ENCODE peak calls at places on chromosomes 6 and 20, in seven cellular contexts. One of them, this sample, is unnamed.

GRCh38 chr20:32527447-32528055 is 57.6 kb downstream of the NOL4L start:
- DNase-seq in AG20443: no peak
- DNase-seq in stimulated activated effector memory CD8-positive, alpha-beta T cell treated with anti-CD3 and anti-CD28 coated beads, Interleukin-12 subunit alpha, Interleukin-12 subunit beta, amount 100 ng/mL, for 72 hours: no peak
- DNase-seq in T-helper 1 cell: no peak
- DNase-seq in activated CD4-positive, alpha-beta T cell treated with anti-CD3 and anti-CD28 coated beads, Interleukin-2, amount 50 U/mL, for 1 hour: no peak
- DNase-seq in KG1: no peak
- DNase-seq in head of caudate nucleus: peak
- DNase-seq in this sample: peak

GRCh38 chr6:148793721-148794120 is 46.9 kb downstream of the UST start:
- DNase-seq in AG20443: no peak
- DNase-seq in stimulated activated effector memory CD8-positive, alpha-beta T cell treated with anti-CD3 and anti-CD28 coated beads, Interleukin-12 subunit alpha, Interleukin-12 subunit beta, amount 100 ng/mL, for 72 hours: no peak
- DNase-seq in T-helper 1 cell: no peak
- DNase-seq in activated CD4-positive, alpha-beta T cell treated with anti-CD3 and anti-CD28 coated beads, Interleukin-2, amount 50 U/mL, for 1 hour: no peak
- DNase-seq in KG1: no peak
- DNase-seq in head of caudate nucleus: no peak
- DNase-seq in this sample: no peak

GRCh38 chr6:108876929-108877775 is 28.9 kb downstream of the ARMC2 start:
- DNase-seq in AG20443: peak
- DNase-seq in stimulated activated effector memory CD8-positive, alpha-beta T cell treated with anti-CD3 and anti-CD28 coated beads, Interleukin-12 subunit alpha, Interleukin-12 subunit beta, amount 100 ng/mL, for 72 hours: no peak
- DNase-seq in T-helper 1 cell: no peak
- DNase-seq in activated CD4-positive, alpha-beta T cell treated with anti-CD3 and anti-CD28 coated beads, Interleukin-2, amount 50 U/mL, for 1 hour: no peak
- DNase-seq in KG1: no peak
- DNase-seq in head of caudate nucleus: no peak
- DNase-seq in this sample: no peak

GRCh38 chr6:75436869-75437268 is 56.7 kb downstream of the FILIP1 start:
- DNase-seq in AG20443: peak
- DNase-seq in stimulated activated effector memory CD8-positive, alpha-beta T cell treated with anti-CD3 and anti-CD28 coated beads, Interleukin-12 subunit alpha, Interleukin-12 subunit beta, amount 100 ng/mL, for 72 hours: no peak
- DNase-seq in T-helper 1 cell: no peak
- DNase-seq in activated CD4-positive, alpha-beta T cell treated with anti-CD3 and anti-CD28 coated beads, Interleukin-2, amount 50 U/mL, for 1 hour: no peak
- DNase-seq in KG1: no peak
- DNase-seq in head of caudate nucleus: no peak
- DNase-seq in this sample: no peak

GRCh38 chr6:68273297-68273696 is 361.8 kb upstream of the ADGRB3 start:
- DNase-seq in AG20443: no peak
- DNase-seq in stimulated activated effector memory CD8-positive, alpha-beta T cell treated with anti-CD3 and anti-CD28 coated beads, Interleukin-12 subunit alpha, Interleukin-12 subunit beta, amount 100 ng/mL, for 72 hours: no peak
- DNase-seq in T-helper 1 cell: no peak
- DNase-seq in activated CD4-positive, alpha-beta T cell treated with anti-CD3 and anti-CD28 coated beads, Interleukin-2, amount 50 U/mL, for 1 hour: no peak
- DNase-seq in KG1: no peak
- DNase-seq in head of caudate nucleus: no peak
- DNase-seq in this sample: no peak

GRCh38 chr20:49278817-49279676 is 1.2 kb upstream of the ZNFX1 start:
- DNase-seq in AG20443: no peak
- DNase-seq in stimulated activated effector memory CD8-positive, alpha-beta T cell treated with anti-CD3 and anti-CD28 coated beads, Interleukin-12 subunit alpha, Interleukin-12 subunit beta, amount 100 ng/mL, for 72 hours: no peak
- DNase-seq in T-helper 1 cell: no peak
- DNase-seq in activated CD4-positive, alpha-beta T cell treated with anti-CD3 and anti-CD28 coated beads, Interleukin-2, amount 50 U/mL, for 1 hour: no peak
- DNase-seq in KG1: no peak
- DNase-seq in head of caudate nucleus: no peak
- DNase-seq in this sample: peak

GRCh38 chr20:47349365-47350180 is 6.9 kb downstream of the ZMYND8 start:
- DNase-seq in AG20443: no peak
- DNase-seq in stimulated activated effector memory CD8-positive, alpha-beta T cell treated with anti-CD3 and anti-CD28 coated beads, Interleukin-12 subunit alpha, Interleukin-12 subunit beta, amount 100 ng/mL, for 72 hours: no peak
- DNase-seq in T-helper 1 cell: no peak
- DNase-seq in activated CD4-positive, alpha-beta T cell treated with anti-CD3 and anti-CD28 coated beads, Interleukin-2, amount 50 U/mL, for 1 hour: no peak
- DNase-seq in KG1: no peak
- DNase-seq in head of caudate nucleus: no peak
- DNase-seq in this sample: no peak

GRCh38 chr6:151059612-151060095 is 180.1 kb upstream of the AKAP12 start:
- DNase-seq in AG20443: no peak
- DNase-seq in stimulated activated effector memory CD8-positive, alpha-beta T cell treated with anti-CD3 and anti-CD28 coated beads, Interleukin-12 subunit alpha, Interleukin-12 subunit beta, amount 100 ng/mL, for 72 hours: no peak
- DNase-seq in T-helper 1 cell: no peak
- DNase-seq in activated CD4-positive, alpha-beta T cell treated with anti-CD3 and anti-CD28 coated beads, Interleukin-2, amount 50 U/mL, for 1 hour: no peak
- DNase-seq in KG1: no peak
- DNase-seq in head of caudate nucleus: no peak
- DNase-seq in this sample: no peak

GRCh38 chr6:57173886-57174510 is 1.9 kb downstream of the BAG2 start:
- DNase-seq in AG20443: peak
- DNase-seq in stimulated activated effector memory CD8-positive, alpha-beta T cell treated with anti-CD3 and anti-CD28 coated beads, Interleukin-12 subunit alpha, Interleukin-12 subunit beta, amount 100 ng/mL, for 72 hours: no peak
- DNase-seq in T-helper 1 cell: no peak
- DNase-seq in activated CD4-positive, alpha-beta T cell treated with anti-CD3 and anti-CD28 coated beads, Interleukin-2, amount 50 U/mL, for 1 hour: no peak
- DNase-seq in KG1: no peak
- DNase-seq in head of caudate nucleus: no peak
- DNase-seq in this sample: no peak

GRCh38 chr6:67133973-67134372 is 1426.9 kb upstream of the EYS start:
- DNase-seq in AG20443: no peak
- DNase-seq in stimulated activated effector memory CD8-positive, alpha-beta T cell treated with anti-CD3 and anti-CD28 coated beads, Interleukin-12 subunit alpha, Interleukin-12 subunit beta, amount 100 ng/mL, for 72 hours: no peak
- DNase-seq in T-helper 1 cell: no peak
- DNase-seq in activated CD4-positive, alpha-beta T cell treated with anti-CD3 and anti-CD28 coated beads, Interleukin-2, amount 50 U/mL, for 1 hour: no peak
- DNase-seq in KG1: no peak
- DNase-seq in head of caudate nucleus: no peak
- DNase-seq in this sample: no peak

GRCh38 chr6:85405175-85405852 is 44.6 kb upstream of the NT5E start:
- DNase-seq in AG20443: no peak
- DNase-seq in stimulated activated effector memory CD8-positive, alpha-beta T cell treated with anti-CD3 and anti-CD28 coated beads, Interleukin-12 subunit alpha, Interleukin-12 subunit beta, amount 100 ng/mL, for 72 hours: no peak
- DNase-seq in T-helper 1 cell: no peak
- DNase-seq in activated CD4-positive, alpha-beta T cell treated with anti-CD3 and anti-CD28 coated beads, Interleukin-2, amount 50 U/mL, for 1 hour: no peak
- DNase-seq in KG1: no peak
- DNase-seq in head of caudate nucleus: no peak
- DNase-seq in this sample: no peak

GRCh38 chr20:37198962-37199660 is 19.8 kb upstream of the MROH8 start:
- DNase-seq in AG20443: no peak
- DNase-seq in stimulated activated effector memory CD8-positive, alpha-beta T cell treated with anti-CD3 and anti-CD28 coated beads, Interleukin-12 subunit alpha, Interleukin-12 subunit beta, amount 100 ng/mL, for 72 hours: no peak
- DNase-seq in T-helper 1 cell: no peak
- DNase-seq in activated CD4-positive, alpha-beta T cell treated with anti-CD3 and anti-CD28 coated beads, Interleukin-2, amount 50 U/mL, for 1 hour: no peak
- DNase-seq in KG1: no peak
- DNase-seq in head of caudate nucleus: no peak
- DNase-seq in this sample: no peak

GRCh38 chr6:25834950-25835349 is 3.1 kb upstream of the SLC17A1 start:
- DNase-seq in AG20443: no peak
- DNase-seq in stimulated activated effector memory CD8-positive, alpha-beta T cell treated with anti-CD3 and anti-CD28 coated beads, Interleukin-12 subunit alpha, Interleukin-12 subunit beta, amount 100 ng/mL, for 72 hours: no peak
- DNase-seq in T-helper 1 cell: no peak
- DNase-seq in activated CD4-positive, alpha-beta T cell treated with anti-CD3 and anti-CD28 coated beads, Interleukin-2, amount 50 U/mL, for 1 hour: no peak
- DNase-seq in KG1: no peak
- DNase-seq in head of caudate nucleus: no peak
- DNase-seq in this sample: no peak

GRCh38 chr6:37525460-37526357 is 26.0 kb upstream of the CCDC167 start:
- DNase-seq in AG20443: peak
- DNase-seq in stimulated activated effector memory CD8-positive, alpha-beta T cell treated with anti-CD3 and anti-CD28 coated beads, Interleukin-12 subunit alpha, Interleukin-12 subunit beta, amount 100 ng/mL, for 72 hours: no peak
- DNase-seq in T-helper 1 cell: no peak
- DNase-seq in activated CD4-positive, alpha-beta T cell treated with anti-CD3 and anti-CD28 coated beads, Interleukin-2, amount 50 U/mL, for 1 hour: no peak
- DNase-seq in KG1: peak
- DNase-seq in head of caudate nucleus: no peak
- DNase-seq in this sample: no peak

GRCh38 chr6:167683028-167683862 is 143.5 kb upstream of the AFDN start:
- DNase-seq in AG20443: no peak
- DNase-seq in stimulated activated effector memory CD8-positive, alpha-beta T cell treated with anti-CD3 and anti-CD28 coated beads, Interleukin-12 subunit alpha, Interleukin-12 subunit beta, amount 100 ng/mL, for 72 hours: no peak
- DNase-seq in T-helper 1 cell: no peak
- DNase-seq in activated CD4-positive, alpha-beta T cell treated with anti-CD3 and anti-CD28 coated beads, Interleukin-2, amount 50 U/mL, for 1 hour: no peak
- DNase-seq in KG1: no peak
- DNase-seq in head of caudate nucleus: peak
- DNase-seq in this sample: no peak

GRCh38 chr20:63941282-63942060 is 14.7 kb downstream of the UCKL1 start:
- DNase-seq in AG20443: no peak
- DNase-seq in stimulated activated effector memory CD8-positive, alpha-beta T cell treated with anti-CD3 and anti-CD28 coated beads, Interleukin-12 subunit alpha, Interleukin-12 subunit beta, amount 100 ng/mL, for 72 hours: peak
- DNase-seq in T-helper 1 cell: peak
- DNase-seq in activated CD4-positive, alpha-beta T cell treated with anti-CD3 and anti-CD28 coated beads, Interleukin-2, amount 50 U/mL, for 1 hour: peak
- DNase-seq in KG1: no peak
- DNase-seq in head of caudate nucleus: no peak
- DNase-seq in this sample: peak

GRCh38 chr20:50093240-50093639 is 19.7 kb downstream of the UBE2V1 start:
- DNase-seq in AG20443: no peak
- DNase-seq in stimulated activated effector memory CD8-positive, alpha-beta T cell treated with anti-CD3 and anti-CD28 coated beads, Interleukin-12 subunit alpha, Interleukin-12 subunit beta, amount 100 ng/mL, for 72 hours: no peak
- DNase-seq in T-helper 1 cell: no peak
- DNase-seq in activated CD4-positive, alpha-beta T cell treated with anti-CD3 and anti-CD28 coated beads, Interleukin-2, amount 50 U/mL, for 1 hour: no peak
- DNase-seq in KG1: no peak
- DNase-seq in head of caudate nucleus: no peak
- DNase-seq in this sample: no peak

GRCh38 chr20:687468-688203 is 12.0 kb upstream of the SCRT2 start:
- DNase-seq in AG20443: no peak
- DNase-seq in stimulated activated effector memory CD8-positive, alpha-beta T cell treated with anti-CD3 and anti-CD28 coated beads, Interleukin-12 subunit alpha, Interleukin-12 subunit beta, amount 100 ng/mL, for 72 hours: no peak
- DNase-seq in T-helper 1 cell: no peak
- DNase-seq in activated CD4-positive, alpha-beta T cell treated with anti-CD3 and anti-CD28 coated beads, Interleukin-2, amount 50 U/mL, for 1 hour: no peak
- DNase-seq in KG1: no peak
- DNase-seq in head of caudate nucleus: no peak
- DNase-seq in this sample: no peak

GRCh38 chr6:166466178-166467122 is 83.7 kb upstream of the MPC1 start:
- DNase-seq in AG20443: peak
- DNase-seq in stimulated activated effector memory CD8-positive, alpha-beta T cell treated with anti-CD3 and anti-CD28 coated beads, Interleukin-12 subunit alpha, Interleukin-12 subunit beta, amount 100 ng/mL, for 72 hours: no peak
- DNase-seq in T-helper 1 cell: no peak
- DNase-seq in activated CD4-positive, alpha-beta T cell treated with anti-CD3 and anti-CD28 coated beads, Interleukin-2, amount 50 U/mL, for 1 hour: no peak
- DNase-seq in KG1: no peak
- DNase-seq in head of caudate nucleus: no peak
- DNase-seq in this sample: no peak

GRCh38 chr6:137762168-137763090 is 104.6 kb upstream of the TNFAIP3 start:
- DNase-seq in AG20443: no peak
- DNase-seq in stimulated activated effector memory CD8-positive, alpha-beta T cell treated with anti-CD3 and anti-CD28 coated beads, Interleukin-12 subunit alpha, Interleukin-12 subunit beta, amount 100 ng/mL, for 72 hours: no peak
- DNase-seq in T-helper 1 cell: no peak
- DNase-seq in activated CD4-positive, alpha-beta T cell treated with anti-CD3 and anti-CD28 coated beads, Interleukin-2, amount 50 U/mL, for 1 hour: no peak
- DNase-seq in KG1: no peak
- DNase-seq in head of caudate nucleus: no peak
- DNase-seq in this sample: no peak

GRCh38 chr6:56821005-56821432 is 133.9 kb upstream of the BEND6 start:
- DNase-seq in AG20443: no peak
- DNase-seq in stimulated activated effector memory CD8-positive, alpha-beta T cell treated with anti-CD3 and anti-CD28 coated beads, Interleukin-12 subunit alpha, Interleukin-12 subunit beta, amount 100 ng/mL, for 72 hours: no peak
- DNase-seq in T-helper 1 cell: no peak
- DNase-seq in activated CD4-positive, alpha-beta T cell treated with anti-CD3 and anti-CD28 coated beads, Interleukin-2, amount 50 U/mL, for 1 hour: no peak
- DNase-seq in KG1: no peak
- DNase-seq in head of caudate nucleus: no peak
- DNase-seq in this sample: no peak

GRCh38 chr20:45303586-45304463 is 2.8 kb upstream of the RBPJL start:
- DNase-seq in AG20443: no peak
- DNase-seq in stimulated activated effector memory CD8-positive, alpha-beta T cell treated with anti-CD3 and anti-CD28 coated beads, Interleukin-12 subunit alpha, Interleukin-12 subunit beta, amount 100 ng/mL, for 72 hours: peak
- DNase-seq in T-helper 1 cell: no peak
- DNase-seq in activated CD4-positive, alpha-beta T cell treated with anti-CD3 and anti-CD28 coated beads, Interleukin-2, amount 50 U/mL, for 1 hour: no peak
- DNase-seq in KG1: no peak
- DNase-seq in head of caudate nucleus: peak
- DNase-seq in this sample: no peak

GRCh38 chr6:26501482-26501986 is 1.4 kb downstream of the BTN1A1 start:
- DNase-seq in AG20443: peak
- DNase-seq in stimulated activated effector memory CD8-positive, alpha-beta T cell treated with anti-CD3 and anti-CD28 coated beads, Interleukin-12 subunit alpha, Interleukin-12 subunit beta, amount 100 ng/mL, for 72 hours: peak
- DNase-seq in T-helper 1 cell: peak
- DNase-seq in activated CD4-positive, alpha-beta T cell treated with anti-CD3 and anti-CD28 coated beads, Interleukin-2, amount 50 U/mL, for 1 hour: peak
- DNase-seq in KG1: no peak
- DNase-seq in head of caudate nucleus: no peak
- DNase-seq in this sample: peak

GRCh38 chr20:10111144-10111771 is 76.5 kb downstream of the ANKEF1 start:
- DNase-seq in AG20443: no peak
- DNase-seq in stimulated activated effector memory CD8-positive, alpha-beta T cell treated with anti-CD3 and anti-CD28 coated beads, Interleukin-12 subunit alpha, Interleukin-12 subunit beta, amount 100 ng/mL, for 72 hours: no peak
- DNase-seq in T-helper 1 cell: no peak
- DNase-seq in activated CD4-positive, alpha-beta T cell treated with anti-CD3 and anti-CD28 coated beads, Interleukin-2, amount 50 U/mL, for 1 hour: no peak
- DNase-seq in KG1: no peak
- DNase-seq in head of caudate nucleus: no peak
- DNase-seq in this sample: no peak

GRCh38 chr6:1367771-1368170 is 21.6 kb upstream of the FOXF2 start:
- DNase-seq in AG20443: no peak
- DNase-seq in stimulated activated effector memory CD8-positive, alpha-beta T cell treated with anti-CD3 and anti-CD28 coated beads, Interleukin-12 subunit alpha, Interleukin-12 subunit beta, amount 100 ng/mL, for 72 hours: no peak
- DNase-seq in T-helper 1 cell: no peak
- DNase-seq in activated CD4-positive, alpha-beta T cell treated with anti-CD3 and anti-CD28 coated beads, Interleukin-2, amount 50 U/mL, for 1 hour: no peak
- DNase-seq in KG1: no peak
- DNase-seq in head of caudate nucleus: no peak
- DNase-seq in this sample: no peak

GRCh38 chr6:160737934-160738333 is 35.9 kb downstream of the PLG start:
- DNase-seq in AG20443: no peak
- DNase-seq in stimulated activated effector memory CD8-positive, alpha-beta T cell treated with anti-CD3 and anti-CD28 coated beads, Interleukin-12 subunit alpha, Interleukin-12 subunit beta, amount 100 ng/mL, for 72 hours: no peak
- DNase-seq in T-helper 1 cell: no peak
- DNase-seq in activated CD4-positive, alpha-beta T cell treated with anti-CD3 and anti-CD28 coated beads, Interleukin-2, amount 50 U/mL, for 1 hour: no peak
- DNase-seq in KG1: no peak
- DNase-seq in head of caudate nucleus: no peak
- DNase-seq in this sample: no peak

GRCh38 chr6:79810153-79810806 is 137.1 kb downstream of the ELOVL4 start:
- DNase-seq in AG20443: no peak
- DNase-seq in stimulated activated effector memory CD8-positive, alpha-beta T cell treated with anti-CD3 and anti-CD28 coated beads, Interleukin-12 subunit alpha, Interleukin-12 subunit beta, amount 100 ng/mL, for 72 hours: no peak
- DNase-seq in T-helper 1 cell: no peak
- DNase-seq in activated CD4-positive, alpha-beta T cell treated with anti-CD3 and anti-CD28 coated beads, Interleukin-2, amount 50 U/mL, for 1 hour: no peak
- DNase-seq in KG1: no peak
- DNase-seq in head of caudate nucleus: peak
- DNase-seq in this sample: no peak

GRCh38 chr6:114159727-114160126 is 183.1 kb downstream of the HS3ST5 start:
- DNase-seq in AG20443: no peak
- DNase-seq in stimulated activated effector memory CD8-positive, alpha-beta T cell treated with anti-CD3 and anti-CD28 coated beads, Interleukin-12 subunit alpha, Interleukin-12 subunit beta, amount 100 ng/mL, for 72 hours: no peak
- DNase-seq in T-helper 1 cell: no peak
- DNase-seq in activated CD4-positive, alpha-beta T cell treated with anti-CD3 and anti-CD28 coated beads, Interleukin-2, amount 50 U/mL, for 1 hour: no peak
- DNase-seq in KG1: no peak
- DNase-seq in head of caudate nucleus: no peak
- DNase-seq in this sample: no peak

GRCh38 chr6:139473239-139473701 is 98.8 kb upstream of the CITED2 start:
- DNase-seq in AG20443: peak
- DNase-seq in stimulated activated effector memory CD8-positive, alpha-beta T cell treated with anti-CD3 and anti-CD28 coated beads, Interleukin-12 subunit alpha, Interleukin-12 subunit beta, amount 100 ng/mL, for 72 hours: no peak
- DNase-seq in T-helper 1 cell: no peak
- DNase-seq in activated CD4-positive, alpha-beta T cell treated with anti-CD3 and anti-CD28 coated beads, Interleukin-2, amount 50 U/mL, for 1 hour: no peak
- DNase-seq in KG1: no peak
- DNase-seq in head of caudate nucleus: no peak
- DNase-seq in this sample: no peak

This sample was measured in stimulated activated CD4-positive, alpha-beta T cell treated with anti-CD3 and anti-CD28 coated beads, Interleukin-4, amount 100 ng/mL, for 1 hour.